ENCODE peak calls at places on chromosomes 6 and 20, in six cellular contexts. W is heart right ventricle, M is HS-27A, O is lung microvascular endothelial cell, F is left ventricle myocardium inferior, T is epithelial cell of esophagus. A is an unnamed sample.

GRCh38 chr6:26044140-26045045 is 42.8 kb upstream of the HFE start:
- DNase-seq in M (no peak), O (peak), W (no peak), T (peak), F (peak), A (peak)

GRCh38 chr6:33716890-33717632 is 5.6 kb upstream of the UQCC2 start:
- DNase-seq in W (no peak), T (peak), F (no peak), M (no peak), O (no peak), A (no peak)

GRCh38 chr20:49983123-49983847 is 505 bp downstream of the SNAI1 start:
- DNase-seq in W (no peak), M (no peak), F (no peak), T (no peak), O (peak), A (no peak)

GRCh38 chr6:83057705-83058321 is 7.8 kb downstream of the UBE3D start:
- DNase-seq in F (no peak), T (peak), M (no peak), O (peak), W (peak), A (no peak)

GRCh38 chr6:2579241-2579761 is 171.4 kb downstream of the MYLK4 start:
- DNase-seq in W (peak), M (no peak), F (peak), T (peak), O (peak), A (no peak)

GRCh38 chr20:50314326-50314725 is 123.7 kb downstream of the CEBPB start:
- DNase-seq in M (no peak), F (no peak), O (no peak), T (no peak), W (no peak), A (no peak)

GRCh38 chr20:44231193-44231592 is 15.9 kb upstream of the GDAP1L1 start:
- DNase-seq in T (no peak), F (no peak), W (no peak), M (no peak), O (peak), A (no peak)

GRCh38 chr20:5526516-5526915 is 209.8 kb upstream of the PROKR2 start:
- DNase-seq in M (no peak), W (no peak), T (peak), O (no peak), F (no peak), A (no peak)

GRCh38 chr20:60108397-60108796 is 150.2 kb downstream of the CDH26 start:
- DNase-seq in O (no peak), F (no peak), W (no peak), M (peak), T (no peak), A (no peak)

GRCh38 chr20:22583773-22584629 is at the start of gene FOXA2:
- DNase-seq in M (no peak), W (no peak), F (no peak), O (no peak), T (peak), A (no peak)

A was measured in Right ventricle myocardium inferior.